ENCODE peak calls at places on chromosomes 7 and 10, in six cellular contexts. I is cardiac fibroblast, O is A549, D is GM20000, T is pancreas, W is IMR-90. C is an unnamed sample.

GRCh38 chr10:3757638-3758490 is 27.1 kb downstream of the KLF6 start:
- DNase-seq in I (no peak), O (no peak), D (peak), T (no peak), W (no peak), C (peak)

GRCh38 chr7:124101173-124101768 is 68.4 kb upstream of the TMEM229A start:
- DNase-seq in I (peak), O (peak), D (peak), T (no peak), W (peak), C (peak)

GRCh38 chr7:104552102-104552501 is 223.7 kb downstream of the LHFPL3 start:
- DNase-seq in I (peak), O (no peak), D (peak), T (peak), W (peak), C (peak)

GRCh38 chr7:15309891-15310290 is 251.9 kb downstream of the AGMO start:
- DNase-seq in I (peak), O (no peak), D (no peak), T (no peak), W (peak), C (no peak)

GRCh38 chr10:108561649-108562048 is 1361.7 kb downstream of the XPNPEP1 start:
- DNase-seq in I (peak), O (no peak), D (no peak), T (no peak), W (no peak), C (no peak)

GRCh38 chr7:101426303-101427011 is 63.8 kb downstream of the COL26A1 start:
- DNase-seq in I (no peak), O (no peak), D (no peak), T (no peak), W (no peak), C (no peak)

GRCh38 chr7:118153551-118154177 is 30.3 kb upstream of the LSM8 start:
- DNase-seq in I (peak), O (no peak), D (peak), T (no peak), W (peak), C (peak)

GRCh38 chr10:79431891-79432831 is 13.3 kb downstream of the ZCCHC24 start:
- DNase-seq in I (peak), O (no peak), D (no peak), T (peak), W (peak), C (no peak)

GRCh38 chr10:77526861-77527617 is 110.6 kb downstream of the KCNMA1 start:
- DNase-seq in I (no peak), O (no peak), D (no peak), T (no peak), W (no peak), C (no peak)

GRCh38 chr7:155252388-155252957 is 45.2 kb upstream of the INSIG1 start:
- DNase-seq in I (peak), O (no peak), D (no peak), T (no peak), W (peak), C (no peak)

GRCh38 chr7:91436655-91437054 is 172.4 kb downstream of the FZD1 start:
- DNase-seq in I (no peak), O (no peak), D (no peak), T (no peak), W (no peak), C (no peak)

GRCh38 chr7:152866791-152867481 is 107.4 kb downstream of the ACTR3B start:
- DNase-seq in I (no peak), O (no peak), D (no peak), T (no peak), W (no peak), C (no peak)

GRCh38 chr7:32214913-32215312 is 144.7 kb upstream of the PDE1C start:
- DNase-seq in I (no peak), O (no peak), D (no peak), T (no peak), W (no peak), C (no peak)

GRCh38 chr10:125060851-125061556 is 99.4 kb downstream of the CTBP2 start:
- DNase-seq in I (peak), O (peak), D (no peak), T (peak), W (peak), C (peak)

GRCh38 chr10:68086011-68086410 is 10.9 kb upstream of the HERC4 start:
- DNase-seq in I (no peak), O (no peak), D (no peak), T (no peak), W (no peak), C (no peak)

GRCh38 chr10:12572281-12572680 is 222.9 kb downstream of the CAMK1D start:
- DNase-seq in I (no peak), O (no peak), D (no peak), T (no peak), W (no peak), C (no peak)

GRCh38 chr7:111529507-111530355 is 32.6 kb downstream of the IMMP2L start:
- DNase-seq in I (peak), O (no peak), D (no peak), T (no peak), W (peak), C (no peak)

GRCh38 chr10:6052247-6053221 is 9.6 kb downstream of the IL2RA start:
- DNase-seq in I (no peak), O (no peak), D (no peak), T (no peak), W (no peak), C (peak)

GRCh38 chr10:31070691-31071090 is 39.0 kb upstream of the ZNF438 start:
- DNase-seq in I (no peak), O (no peak), D (no peak), T (no peak), W (no peak), C (no peak)

GRCh38 chr7:42170724-42171123 is 66.3 kb downstream of the GLI3 start:
- DNase-seq in I (no peak), O (no peak), D (no peak), T (no peak), W (peak), C (no peak)

GRCh38 chr10:72162978-72163377 is 52.8 kb upstream of the ANAPC16 start:
- DNase-seq in I (peak), O (no peak), D (peak), T (no peak), W (peak), C (peak)

GRCh38 chr10:49605177-49605938 is 4.8 kb upstream of the SLC18A3 start:
- DNase-seq in I (no peak), O (no peak), D (no peak), T (peak), W (no peak), C (no peak)

GRCh38 chr10:60148266-60148840 is 241.3 kb downstream of the ANK3 start:
- DNase-seq in I (peak), O (no peak), D (no peak), T (no peak), W (peak), C (no peak)

GRCh38 chr7:14717711-14718304 is 184.7 kb downstream of the DGKB start:
- DNase-seq in I (peak), O (no peak), D (no peak), T (no peak), W (peak), C (no peak)

GRCh38 chr10:77744249-77744648 is 106.6 kb upstream of the KCNMA1 start:
- DNase-seq in I (no peak), O (no peak), D (no peak), T (no peak), W (no peak), C (no peak)

GRCh38 chr10:17582015-17582414 is 35.2 kb downstream of the HACD1 start:
- DNase-seq in I (no peak), O (no peak), D (no peak), T (no peak), W (no peak), C (no peak)

GRCh38 chr7:35630024-35630423 is 64.9 kb downstream of the HERPUD2 start:
- DNase-seq in I (no peak), O (no peak), D (no peak), T (no peak), W (no peak), C (peak)

GRCh38 chr7:138979226-138979979 is 1.8 kb downstream of the KIAA1549 start:
- DNase-seq in I (peak), O (peak), D (peak), T (no peak), W (peak), C (peak)

GRCh38 chr10:130809181-130809580 is 502.3 kb downstream of the TCERG1L start:
- DNase-seq in I (no peak), O (no peak), D (no peak), T (no peak), W (no peak), C (no peak)

GRCh38 chr7:67301667-67302066 is 305.0 kb downstream of the TYW1 start:
- DNase-seq in I (peak), O (no peak), D (no peak), T (no peak), W (peak), C (no peak)

GRCh38 chr7:19177269-19177668 is 32.0 kb upstream of the FERD3L start:
- DNase-seq in I (no peak), O (no peak), D (no peak), T (no peak), W (no peak), C (no peak)

GRCh38 chr7:18109762-18110161 is 82.1 kb upstream of the PRPS1L1 start:
- DNase-seq in I (no peak), O (no peak), D (no peak), T (no peak), W (peak), C (no peak)

GRCh38 chr7:23055582-23056178 is 41.8 kb upstream of the HYCC1 start:
- DNase-seq in I (peak), O (peak), D (peak), T (no peak), W (peak), C (peak)

GRCh38 chr10:101008823-101009423 is 9.3 kb downstream of the LZTS2 start:
- DNase-seq in I (no peak), O (no peak), D (no peak), T (no peak), W (no peak), C (no peak)

GRCh38 chr10:47367646-47368045 is 16.4 kb downstream of the ZNF488 start:
- DNase-seq in I (no peak), O (no peak), D (no peak), T (peak), W (no peak), C (no peak)

GRCh38 chr7:64774204-64774842 is 19.9 kb upstream of the ZNF138 start:
- DNase-seq in I (no peak), O (no peak), D (no peak), T (no peak), W (no peak), C (no peak)

DNA sequence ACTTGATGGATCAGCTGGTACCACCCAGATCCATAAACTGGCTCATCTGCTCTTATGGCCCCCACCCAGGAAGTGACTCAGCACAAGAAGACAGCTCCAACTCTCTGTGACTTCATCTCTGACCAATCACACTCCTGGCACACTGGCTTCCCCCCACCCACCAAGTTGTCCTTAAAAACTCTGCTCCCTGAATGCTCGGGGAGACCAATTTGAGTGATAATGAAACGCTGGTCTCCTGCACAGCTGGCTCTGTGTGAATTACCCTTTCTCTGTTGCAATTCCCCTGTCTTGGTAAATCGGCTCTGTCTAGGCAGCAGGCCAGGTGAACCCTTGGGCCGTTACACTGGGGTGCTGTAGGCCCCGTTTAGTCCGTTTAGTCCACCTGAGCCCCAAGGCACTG is 23.4 kb upstream of the BNIP3 start:
- DNase-seq in I (no peak), O (no peak), D (no peak), T (no peak), W (no peak), C (peak)
- TF ChIP-seq CTCF in I (no peak), O (no peak), D (no peak), T (no peak), W (no peak), C (no peak)

GRCh38 chr7:156589808-156590207 is 50.8 kb upstream of the RNF32 start:
- DNase-seq in I (no peak), O (no peak), D (no peak), T (no peak), W (no peak), C (no peak)
- TF ChIP-seq CTCF in I (no peak), O (no peak), D (no peak), T (no peak), W (no peak), C (no peak)

GRCh38 chr7:1590887-1591286 is 21.1 kb upstream of the PSMG3 start:
- DNase-seq in I (no peak), O (no peak), D (no peak), T (no peak), W (no peak), C (no peak)

GRCh38 chr7:1591396-1591795 is 21.6 kb upstream of the PSMG3 start:
- DNase-seq in I (no peak), O (no peak), D (no peak), T (no peak), W (no peak), C (no peak)

GRCh38 chr7:1591876-1592275 is 22.0 kb upstream of the PSMG3 start:
- DNase-seq in I (no peak), O (no peak), D (no peak), T (no peak), W (no peak), C (peak)

GRCh38 chr7:1593091-1593866 is 23.4 kb upstream of the PSMG3 start:
- DNase-seq in I (peak), O (peak), D (no peak), T (no peak), W (no peak), C (peak)

DNA sequence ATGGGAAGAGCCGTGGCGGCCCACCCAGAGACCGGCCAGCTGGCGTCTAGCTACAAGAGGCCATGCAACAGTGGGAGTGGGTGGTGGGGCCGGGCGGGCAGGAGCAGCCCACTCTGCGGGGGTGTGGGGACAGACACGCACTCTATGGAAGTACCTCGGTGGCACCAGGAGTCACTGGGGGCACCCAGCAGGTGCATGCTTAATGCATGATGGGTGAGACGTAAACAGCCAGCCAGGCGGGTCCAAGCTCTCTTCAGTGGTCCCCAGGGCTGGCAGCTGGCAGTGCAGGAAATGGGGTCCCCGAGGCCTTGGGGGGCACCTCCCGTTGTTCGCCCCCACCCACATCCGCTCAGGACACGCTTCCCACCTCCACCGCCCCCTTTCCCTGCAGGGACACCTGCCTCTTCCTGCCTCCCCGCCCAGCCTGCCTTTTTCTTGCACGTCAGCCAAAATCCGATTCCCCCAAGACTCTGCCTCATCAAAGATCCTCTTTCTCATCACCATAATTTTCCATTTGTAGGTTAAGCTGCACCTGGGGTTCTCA is 22.5 kb upstream of the PSMG3 start:
- DNase-seq in I (no peak), O (no peak), D (no peak), T (no peak), W (no peak), C (peak)
- TF ChIP-seq CTCF in I (no peak), O (no peak), D (no peak), T (no peak), W (no peak), C (no peak)

GRCh38 chr7:57424515-57425238 is 25.3 kb upstream of the ZNF716 start:
- DNase-seq in I (no peak), O (no peak), D (no peak), T (no peak), W (no peak), C (no peak)

GRCh38 chr7:57427146-57427545 is 22.8 kb upstream of the ZNF716 start:
- DNase-seq in I (no peak), O (no peak), D (no peak), T (no peak), W (no peak), C (no peak)

GRCh38 chr7:57425239-57425944 is 24.6 kb upstream of the ZNF716 start:
- DNase-seq in I (no peak), O (no peak), D (no peak), T (no peak), W (no peak), C (no peak)

GRCh38 chr7:57426629-57427003 is 23.4 kb upstream of the ZNF716 start:
- DNase-seq in I (no peak), O (no peak), D (no peak), T (no peak), W (no peak), C (no peak)

DNA sequence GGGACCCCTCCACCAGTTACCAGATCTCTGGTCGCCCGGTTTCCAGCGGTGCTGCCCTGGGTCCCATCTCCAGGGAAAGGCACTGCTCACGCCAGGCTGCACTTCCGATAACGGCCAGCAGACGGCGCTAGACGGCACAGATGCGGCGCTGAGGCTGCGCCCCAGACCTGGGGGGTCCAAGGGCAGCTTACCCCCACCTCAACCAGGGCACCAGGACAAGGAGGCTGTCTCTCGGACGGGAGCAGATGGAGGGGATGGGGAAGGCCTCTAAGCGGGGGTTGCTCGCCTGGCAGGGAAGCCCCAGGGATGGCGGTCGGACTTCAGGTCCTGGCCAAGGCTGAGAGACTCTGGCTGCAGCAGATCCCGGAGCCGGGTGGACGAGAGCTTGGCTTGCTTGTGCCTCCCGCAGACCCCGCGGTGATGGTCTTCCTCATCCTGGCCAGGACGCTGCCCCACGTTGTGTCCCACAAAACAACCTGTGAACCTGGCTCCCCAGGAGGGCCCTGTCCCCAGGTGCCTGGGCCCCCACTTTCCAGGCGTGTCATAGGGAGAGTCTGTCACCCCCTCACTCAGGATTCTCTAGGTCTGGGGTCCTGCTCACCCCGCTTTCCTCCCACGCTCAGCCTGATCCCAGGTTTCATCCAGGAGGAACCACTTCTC is 23.9 kb upstream of the ZNF716 start:
- DNase-seq in I (no peak), O (no peak), D (no peak), T (no peak), W (no peak), C (peak)
- TF ChIP-seq CTCF in I (no peak), O (no peak), D (peak), T (no peak), W (no peak), C (peak)

DNA sequence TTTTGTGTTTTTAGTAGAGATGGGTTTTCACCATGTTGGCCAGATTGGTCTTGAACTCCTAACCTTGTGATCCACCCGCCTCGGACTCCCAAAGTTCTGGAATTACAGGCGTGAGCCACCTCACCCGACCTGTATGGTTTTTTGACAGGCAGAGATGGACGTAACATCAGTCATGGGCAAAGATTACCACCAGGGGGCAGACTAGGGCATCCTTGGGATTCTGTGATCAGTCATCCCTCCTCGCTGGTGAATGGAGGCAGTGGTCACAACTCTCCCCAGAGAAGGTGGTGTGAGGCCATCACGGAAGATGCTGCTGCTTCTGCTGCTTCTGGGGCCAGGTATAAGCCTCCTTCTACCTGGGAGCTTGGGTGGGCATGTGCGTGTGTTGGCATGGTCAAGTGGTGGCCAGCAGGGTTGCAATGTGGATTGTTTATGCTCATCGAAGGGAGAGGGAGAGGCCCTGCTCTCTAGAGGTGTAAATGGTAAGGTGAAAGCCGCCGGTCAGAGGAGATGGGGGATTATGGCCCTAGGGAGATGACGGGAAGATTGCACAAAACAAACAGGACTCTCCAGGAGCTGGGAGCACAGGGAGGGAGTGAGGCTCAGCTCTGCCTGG is 122.7 kb upstream of the PRSS1 start:
- DNase-seq in I (peak), O (peak), D (peak), T (peak), W (peak), C (peak)
- TF ChIP-seq CTCF in I (peak), O (peak), D (peak), T (peak), W (peak), C (peak)

GRCh38 chr7:26397786-26398435 is 106.2 kb downstream of the SNX10 start:
- DNase-seq in I (no peak), O (peak), D (peak), T (peak), W (no peak), C (no peak)
- TF ChIP-seq CTCF in I (no peak), O (no peak), D (no peak), T (no peak), W (no peak), C (no peak)

DNA sequence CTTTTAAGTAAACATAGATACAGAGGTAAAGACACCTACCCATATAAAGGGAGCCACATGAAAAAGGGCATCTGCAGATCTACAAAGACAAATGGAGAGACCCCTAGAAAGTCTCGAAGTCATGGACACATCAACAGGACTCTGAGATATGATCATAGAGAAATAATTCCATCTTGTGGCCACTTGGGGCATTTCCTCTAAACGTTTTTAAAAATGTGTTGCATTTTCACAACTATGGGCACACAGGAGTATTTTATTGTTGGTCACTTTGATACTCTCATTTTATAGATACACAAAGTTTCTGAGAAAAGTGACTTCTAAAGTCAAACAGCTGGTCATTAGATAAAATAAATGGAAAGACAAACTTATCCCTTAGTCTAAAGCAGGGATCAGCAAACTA is 87.1 kb downstream of the CRTAC1 start:
- DNase-seq in I (no peak), O (no peak), D (no peak), T (no peak), W (no peak), C (no peak)
- TF ChIP-seq CTCF in I (no peak), O (peak), D (no peak), T (no peak), W (no peak), C (no peak)